ENCODE peak calls at places on chromosomes 5 and 9, in nine cellular contexts. Q is prostate gland, O is sigmoid colon, J is SK-N-SH, K is Panc1, Z is GM12878, G is breast epithelium, V is H1, F is upper lobe of left lung. S is an unnamed sample.

GRCh38 chr5:116573617-116574431 is 799 bp downstream of the SEMA6A start:
- DNase-seq in G (no peak), Z (no peak), K (no peak), O (no peak), J (peak; percentile 69), F (peak; percentile 84), V (no peak), Q (peak; percentile 7), S (no peak)

GRCh38 chr5:154370119-154370518 is 75.7 kb upstream of the SAP30L start:
- DNase-seq in K (no peak), G (no peak), F (no peak), J (no peak), Q (no peak), O (no peak), V (no peak), Z (no peak), S (no peak)

GRCh38 chr5:150516011-150516410 is 8.1 kb downstream of the NDST1 start:
- DNase-seq in O (no peak), G (no peak), V (no peak), Q (no peak), K (no peak), F (no peak), Z (no peak), J (peak; percentile 86), S (no peak)

GRCh38 chr9:17613723-17614122 is 34.9 kb downstream of the SH3GL2 start:
- DNase-seq in K (no peak), J (no peak), V (no peak), O (no peak), F (no peak), Q (no peak), G (no peak), Z (no peak), S (no peak)

GRCh38 chr9:16825364-16825763 is 45.1 kb downstream of the BNC2 start:
- DNase-seq in J (no peak), K (no peak), V (no peak), Z (no peak), F (no peak), Q (no peak), O (no peak), G (no peak), S (no peak)

GRCh38 chr5:143592648-143593047 is 189.2 kb upstream of the NR3C1 start:
- DNase-seq in O (no peak), K (no peak), Q (no peak), G (no peak), Z (no peak), J (no peak), V (no peak), F (peak; percentile 27), S (no peak)

GRCh38 chr9:134688661-134689319 is 47.2 kb downstream of the COL5A1 start:
- DNase-seq in K (no peak), Q (no peak), O (peak; percentile 64), J (no peak), V (no peak), Z (no peak), G (no peak), F (no peak), S (no peak)

GRCh38 chr5:67976812-67977455 is 238.6 kb upstream of the PIK3R1 start:
- DNase-seq in G (no peak), F (no peak), V (no peak), J (no peak), O (no peak), Q (no peak), Z (no peak), K (no peak), S (no peak)

GRCh38 chr9:83220737-83221136 is 157.8 kb upstream of the RASEF start:
- DNase-seq in Q (no peak), Z (peak; percentile 7), F (no peak), J (no peak), O (no peak), V (no peak), K (no peak), G (no peak), S (no peak)

GRCh38 chr9:120970249-120970648 is 43.7 kb upstream of the TRAF1 start:
- DNase-seq in G (no peak), K (no peak), Q (no peak), Z (no peak), J (no peak), F (no peak), O (no peak), V (no peak), S (no peak)

GRCh38 chr5:103410174-103410573 is 151.6 kb downstream of the MACIR start:
- DNase-seq in Z (no peak), Q (no peak), V (no peak), O (no peak), J (no peak), K (no peak), F (no peak), G (no peak), S (no peak)

GRCh38 chr5:68251386-68251785 is 35.8 kb downstream of the PIK3R1 start:
- DNase-seq in Q (no peak), K (no peak), G (no peak), O (peak; percentile 78), J (no peak), Z (no peak), V (no peak), F (no peak), S (no peak)

GRCh38 chr5:100165309-100165708 is 369.9 kb upstream of the FAM174A start:
- DNase-seq in F (no peak), Z (peak; percentile 9), G (no peak), V (no peak), Q (no peak), J (no peak), O (no peak), K (no peak), S (no peak)

GRCh38 chr9:74729129-74729710 is 158.5 kb downstream of the TRPM6 start:
- DNase-seq in K (no peak), Z (no peak), G (no peak), F (no peak), V (no peak), J (no peak), O (no peak), Q (no peak), S (no peak)

GRCh38 chr5:150575745-150576448 is 64.6 kb upstream of the SYNPO start:
- DNase-seq in J (no peak), O (peak; percentile 44), K (no peak), Z (no peak), F (no peak), Q (no peak), V (no peak), G (peak; percentile 10), S (no peak)

GRCh38 chr9:137387034-137387890 is 35.7 kb downstream of the EXD3 start:
- DNase-seq in Z (no peak), K (no peak), G (no peak), V (no peak), F (peak; percentile 69), Q (no peak), O (no peak), J (no peak), S (no peak)
- TF ChIP-seq POLR2AphosphoS5 in Z (no peak), K (no peak), G (no peak), V (no peak), F (no peak), Q (no peak), O (no peak), J (no peak), S (no peak)

GRCh38 chr5:107717816-107718215 is 47.1 kb upstream of the EFNA5 start:
- DNase-seq in Z (no peak), F (no peak), Q (no peak), K (no peak), O (no peak), V (no peak), G (no peak), J (no peak), S (no peak)

GRCh38 chr5:107713228-107713627 is 42.5 kb upstream of the EFNA5 start:
- DNase-seq in J (no peak), K (no peak), F (no peak), Q (no peak), V (no peak), G (no peak), O (no peak), Z (no peak), S (no peak)

DNA sequence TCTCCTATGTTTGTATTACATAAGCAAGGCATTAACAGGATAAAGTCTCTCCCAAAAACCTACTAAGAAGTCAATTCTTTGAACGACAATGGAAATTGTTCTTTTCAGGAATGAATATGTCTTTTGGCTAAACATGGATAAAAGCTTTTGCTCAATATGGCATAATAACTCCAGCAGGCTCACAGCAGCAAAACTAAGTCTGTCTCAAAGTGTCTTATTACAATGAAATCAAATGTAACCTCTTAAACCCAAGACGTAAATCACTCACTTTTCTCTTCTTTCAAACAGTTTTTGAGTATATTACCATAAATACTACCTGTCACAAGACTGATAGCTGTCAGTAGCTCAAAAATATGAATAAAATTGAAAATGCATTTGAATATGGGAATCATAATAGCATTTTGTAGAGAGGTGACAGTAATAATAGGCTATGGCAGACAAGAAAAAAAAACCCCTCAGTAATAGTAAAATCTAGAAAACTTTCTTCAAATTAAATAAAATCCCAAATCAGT is 41.7 kb upstream of the EFNA5 start:
- DNase-seq in O (no peak), F (no peak), K (no peak), V (no peak), Q (no peak), J (no peak), G (no peak), Z (no peak), S (no peak)
- TF ChIP-seq POLR2AphosphoS5 in O (no peak), F (no peak), K (no peak), V (no peak), Q (no peak), J (no peak), G (no peak), Z (no peak), S (no peak)

DNA sequence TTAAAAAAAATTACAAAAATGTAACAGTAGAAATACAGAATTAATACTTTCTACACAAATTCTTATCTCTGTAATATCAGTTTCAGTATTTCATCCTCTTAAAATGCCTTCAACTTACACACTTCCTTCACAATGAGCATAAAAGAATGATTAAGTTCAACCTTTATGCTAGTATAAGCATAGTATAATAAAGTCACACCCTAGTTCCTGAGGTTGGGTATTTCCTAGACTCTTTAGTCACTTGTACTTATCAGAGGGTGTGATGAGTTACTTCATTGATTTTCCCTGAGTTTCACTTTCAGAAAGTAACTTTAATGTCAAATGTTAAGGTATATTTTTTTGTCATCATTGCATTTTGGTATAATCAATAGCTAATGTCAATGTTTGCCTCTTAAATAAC is 302.4 kb downstream of the PDE4D start:
- DNase-seq in J (no peak), K (no peak), F (no peak), O (no peak), V (no peak), Q (no peak), Z (no peak), G (no peak), S (no peak)
- TF ChIP-seq POLR2AphosphoS5 in J (no peak), K (no peak), F (no peak), O (no peak), V (no peak), Q (no peak), Z (no peak), G (no peak), S (peak; percentile 29)

DNA sequence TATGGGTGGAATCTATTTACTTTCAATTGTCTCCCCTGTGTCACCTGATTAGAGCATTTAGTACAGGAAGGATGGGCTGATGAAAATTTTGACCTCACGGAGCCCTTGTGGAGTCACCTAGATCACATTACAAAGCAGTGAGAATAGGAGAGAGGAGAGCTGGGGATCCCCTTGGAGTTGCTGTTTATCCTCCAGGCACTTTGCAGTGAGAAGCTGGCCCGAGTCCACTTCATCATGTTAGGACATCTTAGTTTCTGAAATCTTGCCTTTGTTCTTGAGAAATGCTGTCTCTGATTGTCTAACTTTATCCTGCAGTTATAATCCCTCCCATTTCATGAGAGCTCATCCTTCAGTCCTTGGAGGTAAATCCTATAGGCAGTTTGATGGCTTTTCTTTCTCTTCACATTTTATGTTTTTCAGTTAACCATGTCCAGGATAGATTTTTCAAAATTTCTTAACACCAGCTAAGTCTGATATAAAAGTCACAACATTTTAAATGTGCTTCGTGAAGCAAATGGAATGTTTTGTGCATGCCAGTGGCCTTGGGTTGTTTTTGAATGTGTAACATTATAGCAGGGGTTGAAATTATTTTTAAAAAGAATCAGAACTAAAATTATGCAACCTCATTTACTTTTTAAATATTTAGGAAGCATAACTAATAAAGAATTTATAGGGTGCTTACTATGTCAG is 200.9 kb downstream of the ARHGEF28 start:
- DNase-seq in Z (no peak), F (no peak), G (peak; percentile 73), Q (peak; percentile 83), K (no peak), J (no peak), O (no peak), V (no peak), S (no peak)
- TF ChIP-seq POLR2AphosphoS5 in Z (no peak), F (no peak), G (no peak), Q (peak; percentile 55), K (no peak), J (no peak), O (no peak), V (no peak), S (peak; percentile 52)

S was measured in vagina.